ENCODE peak calls at places on chromosome 5, in five cellular contexts. V, M, B, W and I are unnamed samples.

GRCh38 chr5:25357605-25358004 is 712.8 kb upstream of the CDH10 start:
- DNase-seq in M (no peak), B (no peak), W (no peak), V (no peak), I (no peak)

GRCh38 chr5:98679963-98680362 is 93.5 kb upstream of the RGMB start:
- DNase-seq in W (no peak), V (no peak), M (no peak), B (no peak), I (no peak)

GRCh38 chr5:137370511-137371071 is 128.5 kb downstream of the SPOCK1 start:
- DNase-seq in V (no peak), B (no peak), M (no peak), W (no peak), I (peak; percentile 45)

GRCh38 chr5:110790673-110791072 is 51.9 kb downstream of the SLC25A46 start:
- DNase-seq in B (no peak), M (no peak), V (no peak), W (peak; percentile 20), I (peak; percentile 41)

GRCh38 chr5:143752165-143752564 is 59.8 kb upstream of the HMHB1 start:
- DNase-seq in V (no peak), W (no peak), B (no peak), M (peak; percentile 71), I (no peak)

GRCh38 chr5:153496835-153497234 is 6.4 kb downstream of the GRIA1 start:
- DNase-seq in W (peak; percentile 22), V (no peak), B (no peak), M (no peak), I (peak; percentile 67)

GRCh38 chr5:133509742-133510079 is 102.6 kb downstream of the FSTL4 start:
- DNase-seq in V (no peak), B (no peak), W (no peak), M (no peak), I (no peak)

GRCh38 chr5:31270396-31270795 is 76.9 kb downstream of the CDH6 start:
- DNase-seq in V (no peak), W (no peak), M (no peak), B (no peak), I (no peak)

GRCh38 chr5:6328173-6328572 is 50.2 kb downstream of the MED10 start:
- DNase-seq in B (no peak), M (no peak), W (peak; percentile 2), V (no peak), I (peak; percentile 41)

GRCh38 chr5:136057401-136057951 is 28.7 kb downstream of the TGFBI start:
- DNase-seq in V (no peak), M (no peak), W (no peak), B (no peak), I (no peak)

GRCh38 chr5:111237470-111237869 is 13.3 kb downstream of the CAMK4 start:
- DNase-seq in M (no peak), W (no peak), B (no peak), V (no peak), I (no peak)

GRCh38 chr5:17604951-17605350 is 968 bp downstream of the TAF11L11 start:
- DNase-seq in V (no peak), B (no peak), M (no peak), W (no peak), I (no peak)

GRCh38 chr5:143877196-143877595 is 65.2 kb downstream of the HMHB1 start:
- DNase-seq in M (no peak), V (no peak), B (no peak), W (no peak), I (no peak)

GRCh38 chr5:57539281-57539701 is 56.7 kb upstream of the ACTBL2 start:
- DNase-seq in V (no peak), W (no peak), B (no peak), M (no peak), I (no peak)

GRCh38 chr5:92017786-92018185 is 634.7 kb upstream of the ARRDC3 start:
- DNase-seq in V (no peak), M (no peak), B (no peak), W (peak; percentile 69), I (peak; percentile 53)

GRCh38 chr5:160039810-160040470 is 31.0 kb downstream of the TTC1 start:
- DNase-seq in V (no peak), W (no peak), M (no peak), B (no peak), I (no peak)

GRCh38 chr5:171388816-171389168 is 1.1 kb downstream of the NPM1 start:
- DNase-seq in B (no peak), M (no peak), V (no peak), W (no peak), I (no peak)

GRCh38 chr5:95995947-95996489 is 34.4 kb upstream of the ELL2 start:
- DNase-seq in M (no peak), W (no peak), B (no peak), V (no peak), I (no peak)

GRCh38 chr5:362978-363765 is 41.7 kb downstream of the AHRR start:
- DNase-seq in M (no peak), B (no peak), V (peak; percentile 6), W (no peak), I (no peak)

GRCh38 chr5:173304591-173304988 is 23.6 kb downstream of the STC2 start:
- DNase-seq in W (no peak), B (no peak), V (no peak), M (no peak), I (no peak)

GRCh38 chr5:180599981-180600553 is 8.8 kb upstream of the SCGB3A1 start:
- DNase-seq in M (peak; percentile 10), B (no peak), W (no peak), V (no peak), I (no peak)

GRCh38 chr5:155260798-155261197 is 247.2 kb downstream of the KIF4B start:
- DNase-seq in B (no peak), M (no peak), W (no peak), V (no peak), I (no peak)

GRCh38 chr5:2751592-2752021 is at the start of gene IRX2:
- DNase-seq in W (peak; percentile 96), V (no peak), M (peak; percentile 93), B (no peak), I (peak; percentile 92)

GRCh38 chr5:153340139-153340538 is 150.3 kb upstream of the GRIA1 start:
- DNase-seq in M (no peak), W (peak; percentile 16), B (no peak), V (no peak), I (no peak)

GRCh38 chr5:91207248-91207647 is 175.9 kb downstream of the ARRDC3 start:
- DNase-seq in M (no peak), V (no peak), W (no peak), B (no peak), I (no peak)

GRCh38 chr5:73183000-73183399 is 10.0 kb downstream of the TMEM174 start:
- DNase-seq in W (no peak), M (no peak), B (no peak), V (no peak), I (no peak)

GRCh38 chr5:1351156-1351555 is 6.3 kb upstream of the CLPTM1L start:
- DNase-seq in W (no peak), B (no peak), V (no peak), M (no peak), I (no peak)

GRCh38 chr5:166354277-166354676 is 1937.2 kb upstream of the WWC1 start:
- DNase-seq in M (no peak), B (no peak), V (no peak), W (no peak), I (no peak)

GRCh38 chr5:112475747-112476435 is 56.8 kb upstream of the EPB41L4A start:
- DNase-seq in M (no peak), W (peak; percentile 71), B (no peak), V (no peak), I (peak; percentile 36)

GRCh38 chr5:79976759-79977515 is 14.1 kb downstream of the MTX3 start:
- DNase-seq in V (no peak), B (no peak), M (no peak), W (no peak), I (no peak)

GRCh38 chr5:15992918-15993317 is 186.7 kb downstream of the MARCHF11 start:
- DNase-seq in V (no peak), B (no peak), W (peak; percentile 65), M (no peak), I (peak; percentile 20)

GRCh38 chr5:58022055-58022454 is 437.8 kb downstream of the PLK2 start:
- DNase-seq in W (no peak), M (no peak), V (no peak), B (peak; percentile 40), I (no peak)

GRCh38 chr5:54514269-54514668 is 3.3 kb upstream of the SNX18 start:
- DNase-seq in B (no peak), M (no peak), W (no peak), V (no peak), I (no peak)

GRCh38 chr5:145906401-145906800 is 30.0 kb upstream of the SH3RF2 start:
- DNase-seq in M (no peak), B (no peak), W (no peak), V (no peak), I (no peak)

GRCh38 chr5:145911164-145911563 is 25.2 kb upstream of the SH3RF2 start:
- DNase-seq in M (no peak), W (no peak), B (no peak), V (no peak), I (no peak)

GRCh38 chr5:145912019-145912418 is 24.4 kb upstream of the SH3RF2 start:
- DNase-seq in V (no peak), B (no peak), W (no peak), M (no peak), I (no peak)

GRCh38 chr5:145904743-145905142 is 31.6 kb upstream of the SH3RF2 start:
- DNase-seq in W (no peak), M (no peak), B (no peak), V (no peak), I (no peak)

DNA sequence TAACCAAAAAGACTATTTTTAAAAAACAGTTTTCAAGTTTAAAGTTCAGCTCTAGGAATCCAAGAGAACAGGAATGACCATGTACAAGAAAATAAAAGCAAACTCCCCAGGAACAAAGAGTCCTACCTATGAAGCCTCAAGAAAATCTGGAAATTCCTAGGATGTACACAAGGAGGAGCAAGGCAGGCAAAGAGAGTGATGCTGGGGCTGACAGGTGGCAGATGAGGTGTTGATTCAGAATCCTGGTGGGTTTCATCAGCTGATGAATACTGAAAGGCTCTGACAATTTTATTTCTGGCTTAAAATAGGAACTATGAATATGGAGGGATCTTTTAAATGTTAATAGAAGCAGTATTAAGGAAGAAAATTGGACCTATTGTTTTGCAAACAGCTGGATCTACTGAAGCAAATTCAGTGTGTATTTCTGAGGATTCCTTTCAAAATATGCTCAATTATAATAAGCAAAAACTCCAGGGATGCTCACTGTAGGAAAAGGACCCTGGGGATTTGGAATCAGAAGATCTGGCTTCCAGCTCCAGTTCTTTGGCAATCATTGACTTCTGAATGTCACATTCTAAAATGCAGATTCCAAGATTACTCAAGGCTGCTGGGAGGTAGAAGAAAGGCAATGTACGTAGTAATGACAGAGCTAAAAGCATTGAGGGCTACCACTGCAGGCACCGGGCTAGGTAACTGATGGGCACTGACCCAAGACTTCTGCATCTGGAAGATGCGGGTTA is 28.0 kb upstream of the SH3RF2 start:
- DNase-seq in V (no peak), W (no peak), B (no peak), M (no peak), I (peak; percentile 31)
- TF ChIP-seq CTCF in V (no peak), W (peak; percentile 20), B (no peak), M (no peak), I (no peak)

GRCh38 chr5:60488466-60489130 is 211.4 kb downstream of the DEPDC1B start:
- DNase-seq in W (no peak), M (no peak), V (no peak), B (no peak), I (peak; percentile 8)
- H3K27ac ChIP-seq in W (peak overlapping the region; percentile 58), M (peak overlapping the region; percentile 77), V (no peak overlapping the region), B (no peak overlapping the region), I (no peak overlapping the region)

GRCh38 chr5:178818094-178818493 is 41.7 kb upstream of the ZNF354B start:
- DNase-seq in V (no peak), M (no peak), W (no peak), B (no peak), I (no peak)
- TF ChIP-seq CTCF in V (no peak), M (no peak), W (no peak), B (no peak), I (no peak)

GRCh38 chr5:34439601-34440000 is 216.5 kb upstream of the RAI14 start:
- DNase-seq in V (no peak), M (no peak), W (no peak), B (no peak), I (no peak)
- H3K27ac ChIP-seq in V (no peak overlapping the region), M (no peak overlapping the region), W (no peak overlapping the region), B (no peak overlapping the region), I (no peak overlapping the region)